ENCODE peak calls at places on chromosomes 11 and 22, in five cellular contexts. One of them, this sample, is unnamed. For H3K36me3 and H3K4me1, the result is how much of the 10 kb centered on the place peaks cover.

GRCh38 chr11:6497069-6497839 is at the start of gene DNHD1:
- DNase-seq in CD8-positive, alpha-beta memory T cell: no peak
- DNase-seq in lower lobe of right lung: no peak
- DNase-seq in BE2C: no peak
- DNase-seq in GM23248: no peak
- DNase-seq in this sample: peak

GRCh38 chr11:84227970-84228369 is 941.8 kb upstream of the CCDC90B start:
- DNase-seq in CD8-positive, alpha-beta memory T cell: no peak
- DNase-seq in lower lobe of right lung: no peak
- DNase-seq in BE2C: no peak
- DNase-seq in GM23248: peak
- DNase-seq in this sample: no peak

GRCh38 chr11:22832315-22833041 is 2.9 kb upstream of the SVIP start:
- DNase-seq in CD8-positive, alpha-beta memory T cell: no peak
- DNase-seq in lower lobe of right lung: no peak
- DNase-seq in BE2C: no peak
- DNase-seq in GM23248: peak
- DNase-seq in this sample: no peak

GRCh38 chr11:2091786-2092463 is 47.3 kb downstream of the IGF2 start:
- DNase-seq in CD8-positive, alpha-beta memory T cell: no peak
- DNase-seq in lower lobe of right lung: peak
- DNase-seq in BE2C: no peak
- DNase-seq in GM23248: no peak
- DNase-seq in this sample: no peak

GRCh38 chr11:34653851-34654490 is 33.1 kb downstream of the EHF start:
- DNase-seq in CD8-positive, alpha-beta memory T cell: no peak
- DNase-seq in lower lobe of right lung: peak
- DNase-seq in BE2C: no peak
- DNase-seq in GM23248: peak
- DNase-seq in this sample: no peak

GRCh38 chr22:47199261-47199948 is 437.0 kb downstream of the TBC1D22A start:
- DNase-seq in CD8-positive, alpha-beta memory T cell: no peak
- DNase-seq in lower lobe of right lung: no peak
- DNase-seq in BE2C: no peak
- DNase-seq in GM23248: no peak
- DNase-seq in this sample: peak

GRCh38 chr22:33450756-33451155 is 392.6 kb upstream of the SYN3 start:
- DNase-seq in CD8-positive, alpha-beta memory T cell: no peak
- DNase-seq in lower lobe of right lung: no peak
- DNase-seq in BE2C: no peak
- DNase-seq in GM23248: no peak
- DNase-seq in this sample: no peak

GRCh38 chr11:1041471-1041870 is 5.0 kb upstream of the MUC6 start:
- DNase-seq in CD8-positive, alpha-beta memory T cell: no peak
- DNase-seq in lower lobe of right lung: peak
- DNase-seq in BE2C: peak
- DNase-seq in GM23248: no peak
- DNase-seq in this sample: peak

GRCh38 chr11:58188770-58189169 is at the start of gene OR9Q2:
- DNase-seq in CD8-positive, alpha-beta memory T cell: no peak
- DNase-seq in lower lobe of right lung: no peak
- DNase-seq in BE2C: no peak
- DNase-seq in GM23248: no peak
- DNase-seq in this sample: no peak

GRCh38 chr11:46117842-46118241 is 3.4 kb downstream of the PHF21A start:
- DNase-seq in CD8-positive, alpha-beta memory T cell: no peak
- DNase-seq in lower lobe of right lung: no peak
- DNase-seq in BE2C: no peak
- DNase-seq in GM23248: peak
- DNase-seq in this sample: no peak

GRCh38 chr22:22558972-22559603 is at the start of gene PRAME:
- DNase-seq in CD8-positive, alpha-beta memory T cell: peak
- DNase-seq in lower lobe of right lung: peak
- DNase-seq in BE2C: peak
- DNase-seq in GM23248: peak
- DNase-seq in this sample: peak

GRCh38 chr11:68118753-68119448 is 2.3 kb downstream of the CHKA start:
- DNase-seq in CD8-positive, alpha-beta memory T cell: no peak
- DNase-seq in lower lobe of right lung: no peak
- DNase-seq in BE2C: no peak
- DNase-seq in GM23248: no peak
- DNase-seq in this sample: no peak

GRCh38 chr11:126697937-126698336 is 302.6 kb downstream of the KIRREL3 start:
- DNase-seq in CD8-positive, alpha-beta memory T cell: no peak
- DNase-seq in lower lobe of right lung: no peak
- DNase-seq in BE2C: no peak
- DNase-seq in GM23248: no peak
- DNase-seq in this sample: no peak

GRCh38 chr11:16979708-16980622 is 34.2 kb downstream of the PLEKHA7 start:
- DNase-seq in CD8-positive, alpha-beta memory T cell: no peak
- DNase-seq in lower lobe of right lung: no peak
- DNase-seq in BE2C: no peak
- DNase-seq in GM23248: no peak
- DNase-seq in this sample: no peak

GRCh38 chr11:72026029-72026428 is 27.3 kb downstream of the IL18BP start:
- DNase-seq in CD8-positive, alpha-beta memory T cell: no peak
- DNase-seq in lower lobe of right lung: no peak
- DNase-seq in BE2C: no peak
- DNase-seq in GM23248: peak
- DNase-seq in this sample: no peak
- H3K36me3 ChIP-seq in CD8-positive, alpha-beta memory T cell: under half
- H3K36me3 ChIP-seq in lower lobe of right lung: half or more
- H3K36me3 ChIP-seq in BE2C: half or more
- H3K36me3 ChIP-seq in GM23248: half or more
- H3K36me3 ChIP-seq in this sample: under half

GRCh38 chr11:3835752-3836151 is 5.0 kb downstream of the RHOG start:
- DNase-seq in CD8-positive, alpha-beta memory T cell: no peak
- DNase-seq in lower lobe of right lung: no peak
- DNase-seq in BE2C: no peak
- DNase-seq in GM23248: no peak
- DNase-seq in this sample: peak
- H3K4me1 ChIP-seq in CD8-positive, alpha-beta memory T cell: half or more
- H3K4me1 ChIP-seq in lower lobe of right lung: half or more
- H3K4me1 ChIP-seq in BE2C: under half
- H3K4me1 ChIP-seq in GM23248: under half
- H3K4me1 ChIP-seq in this sample: under half

DNA sequence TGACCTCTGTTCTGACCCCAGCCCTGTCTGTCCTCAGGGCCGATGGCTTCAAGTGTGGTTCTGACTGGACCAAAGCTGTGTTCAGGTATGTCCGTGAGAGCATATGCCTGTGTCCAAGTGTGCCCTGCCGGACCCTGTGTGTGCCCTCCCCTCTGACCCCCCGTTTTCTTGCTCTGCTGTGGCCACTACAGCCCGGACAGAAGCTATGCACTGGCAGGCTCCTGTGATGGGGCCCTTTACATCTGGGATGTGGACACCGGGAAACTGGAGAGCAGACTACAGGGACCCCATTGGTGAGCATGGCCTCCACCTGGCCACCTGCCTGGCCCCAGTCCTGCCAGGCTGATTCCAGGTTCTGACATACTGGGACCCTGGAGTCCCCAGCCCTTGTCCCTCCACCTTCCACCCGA is 14.5 kb downstream of the ATG16L2 start:
- DNase-seq in CD8-positive, alpha-beta memory T cell: no peak
- DNase-seq in lower lobe of right lung: peak
- DNase-seq in BE2C: no peak
- DNase-seq in GM23248: no peak
- DNase-seq in this sample: no peak
- H3K36me3 ChIP-seq in CD8-positive, alpha-beta memory T cell: under half
- H3K36me3 ChIP-seq in lower lobe of right lung: under half
- H3K36me3 ChIP-seq in BE2C: under half
- H3K36me3 ChIP-seq in GM23248: under half
- H3K36me3 ChIP-seq in this sample: under half

GRCh38 chr22:43272869-43273318 is 70.3 kb downstream of the SCUBE1 start:
- DNase-seq in CD8-positive, alpha-beta memory T cell: no peak
- DNase-seq in lower lobe of right lung: no peak
- DNase-seq in BE2C: no peak
- DNase-seq in GM23248: no peak
- DNase-seq in this sample: no peak

GRCh38 chr22:43275545-43275981 is 67.6 kb downstream of the SCUBE1 start:
- DNase-seq in CD8-positive, alpha-beta memory T cell: no peak
- DNase-seq in lower lobe of right lung: no peak
- DNase-seq in BE2C: no peak
- DNase-seq in GM23248: no peak
- DNase-seq in this sample: no peak

GRCh38 chr22:43276311-43276710 is 66.9 kb downstream of the SCUBE1 start:
- DNase-seq in CD8-positive, alpha-beta memory T cell: no peak
- DNase-seq in lower lobe of right lung: no peak
- DNase-seq in BE2C: peak
- DNase-seq in GM23248: no peak
- DNase-seq in this sample: no peak

GRCh38 chr22:43273902-43274484 is 69.2 kb downstream of the SCUBE1 start:
- DNase-seq in CD8-positive, alpha-beta memory T cell: peak
- DNase-seq in lower lobe of right lung: no peak
- DNase-seq in BE2C: peak
- DNase-seq in GM23248: peak
- DNase-seq in this sample: no peak

DNA sequence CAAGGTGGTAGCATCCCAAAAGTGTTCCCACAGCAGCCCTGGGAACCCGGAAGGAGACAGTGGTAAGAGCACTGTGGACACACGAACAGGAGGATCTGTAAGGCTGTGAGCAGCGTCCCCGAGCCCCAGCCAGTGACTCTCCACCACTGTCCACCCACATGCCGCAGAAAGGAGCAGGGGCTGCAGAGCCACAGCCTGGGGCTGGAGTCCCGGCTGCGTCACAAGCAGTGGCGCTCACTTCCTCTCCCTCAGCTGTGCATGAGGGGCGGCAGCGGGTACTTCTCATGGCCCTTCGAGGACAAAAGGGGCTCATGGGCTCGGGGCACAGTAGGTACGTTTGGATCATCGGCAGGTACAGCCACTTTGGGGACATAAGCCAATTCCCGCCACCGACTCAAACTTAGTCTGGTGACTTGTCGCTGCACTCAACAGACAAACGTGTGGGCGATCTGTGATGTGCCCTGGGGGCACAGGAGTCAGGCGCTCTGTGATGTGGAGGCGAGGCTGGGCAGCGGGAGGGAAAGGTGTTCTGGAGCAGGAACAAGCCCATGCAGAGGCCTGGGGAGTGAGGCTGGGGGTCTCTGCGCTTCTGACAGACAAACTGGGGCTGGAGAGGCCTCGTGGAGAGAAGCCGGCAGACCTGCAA is 68.5 kb downstream of the SCUBE1 start:
- DNase-seq in CD8-positive, alpha-beta memory T cell: no peak
- DNase-seq in lower lobe of right lung: no peak
- DNase-seq in BE2C: peak
- DNase-seq in GM23248: no peak
- DNase-seq in this sample: no peak
- H3K4me1 ChIP-seq in CD8-positive, alpha-beta memory T cell: under half
- H3K4me1 ChIP-seq in lower lobe of right lung: under half
- H3K4me1 ChIP-seq in BE2C: under half
- H3K4me1 ChIP-seq in GM23248: under half
- H3K4me1 ChIP-seq in this sample: under half

DNA sequence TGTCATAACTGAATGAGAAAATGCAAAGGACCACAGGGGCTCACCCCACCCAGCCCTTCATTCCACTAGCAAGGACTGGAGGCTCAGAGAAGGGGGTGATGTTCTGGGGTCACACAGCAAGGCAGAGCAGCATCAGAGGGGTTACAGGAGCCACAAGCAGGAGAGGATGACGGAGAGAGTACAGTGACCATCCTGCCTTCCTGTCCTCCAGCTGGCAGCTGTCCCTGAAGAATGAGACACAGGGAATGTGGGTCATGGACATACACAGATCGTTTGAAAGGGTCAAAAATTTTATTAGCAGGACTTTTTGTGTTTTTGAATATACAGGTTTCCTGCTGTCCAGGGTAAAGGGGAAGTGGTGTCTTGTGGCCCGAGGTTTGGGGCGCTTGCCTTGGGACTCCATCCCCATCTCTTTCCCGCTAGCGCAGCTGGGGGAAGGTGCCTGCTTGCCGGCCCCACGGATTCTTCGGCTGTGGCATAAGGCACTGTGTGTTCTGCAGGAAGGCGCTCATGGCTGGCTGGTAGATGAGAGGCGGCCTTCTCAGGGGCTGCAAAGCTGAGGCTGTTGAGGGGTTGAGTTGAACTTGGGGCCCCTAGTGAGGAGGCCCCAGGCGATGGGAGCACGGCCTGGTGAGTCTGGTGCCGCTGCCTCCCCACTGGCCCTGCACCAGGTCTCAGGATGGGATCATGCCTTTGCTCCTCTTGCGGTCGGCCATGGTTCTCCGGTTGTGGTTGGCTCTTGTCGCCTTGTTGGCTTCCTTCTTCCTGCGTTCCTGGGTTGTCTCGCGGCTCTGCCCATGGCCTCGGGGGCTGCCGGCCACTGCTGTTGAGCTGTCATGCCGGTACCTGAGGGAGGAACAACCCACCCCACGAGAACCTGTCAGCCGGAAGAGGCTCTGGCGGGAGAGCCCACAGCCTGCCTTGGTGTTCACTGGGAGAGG is 21.4 kb downstream of the UQCR10 start:
- DNase-seq in CD8-positive, alpha-beta memory T cell: no peak
- DNase-seq in lower lobe of right lung: no peak
- DNase-seq in BE2C: no peak
- DNase-seq in GM23248: no peak
- DNase-seq in this sample: no peak
- H3K36me3 ChIP-seq in CD8-positive, alpha-beta memory T cell: under half
- H3K36me3 ChIP-seq in lower lobe of right lung: half or more
- H3K36me3 ChIP-seq in BE2C: under half
- H3K36me3 ChIP-seq in GM23248: under half
- H3K36me3 ChIP-seq in this sample: under half

GRCh38 chr11:61883947-61884346 is 7.4 kb downstream of the FADS3 start:
- DNase-seq in CD8-positive, alpha-beta memory T cell: no peak
- DNase-seq in lower lobe of right lung: no peak
- DNase-seq in BE2C: no peak
- DNase-seq in GM23248: no peak
- DNase-seq in this sample: no peak
- H3K4me1 ChIP-seq in CD8-positive, alpha-beta memory T cell: under half
- H3K4me1 ChIP-seq in lower lobe of right lung: under half
- H3K4me1 ChIP-seq in BE2C: under half
- H3K4me1 ChIP-seq in GM23248: under half
- H3K4me1 ChIP-seq in this sample: under half